ENCODE peak calls at places on chromosomes 2 and 18, in eight cellular contexts. Z is adrenal gland; L is fibroblast of the aortic adventitia; K is IMR-90; D is DMS 273 treated with DMSO at 0.1 percent for 48 hours; I is ACHN; M is NCI-H460; V is stimulated activated CD8-positive, alpha-beta memory T cell treated with anti-CD3 and anti-CD28 coated beads, Interleukin-4, amount 100 ng/mL, for 1 hour. W is an unnamed sample.

GRCh38 chr2:237271698-237272097 is 142.3 kb downstream of the COL6A3 start:
- DNase-seq in Z (no peak), L (no peak), K (peak), D (no peak), I (no peak), M (no peak), V (no peak), W (no peak)

GRCh38 chr2:9717886-9718451 is 87.2 kb upstream of the YWHAQ start:
- DNase-seq in Z (no peak), L (no peak), K (no peak), D (no peak), I (no peak), M (no peak), V (no peak), W (no peak)

GRCh38 chr2:80075719-80076118 is 228.8 kb downstream of the LRRTM1 start:
- DNase-seq in Z (no peak), L (no peak), K (no peak), D (no peak), I (no peak), M (no peak), V (no peak), W (no peak)

GRCh38 chr2:228652366-228652765 is 470.9 kb upstream of the SPHKAP start:
- DNase-seq in Z (no peak), L (peak), K (peak), D (no peak), I (no peak), M (no peak), V (no peak), W (no peak)

GRCh38 chr2:173854840-173855239 is 110.3 kb downstream of the SP3 start:
- DNase-seq in Z (peak), L (peak), K (peak), D (peak), I (no peak), M (no peak), V (no peak), W (no peak)

GRCh38 chr2:53498210-53498609 is 269.4 kb upstream of the CHAC2 start:
- DNase-seq in Z (no peak), L (peak), K (peak), D (no peak), I (no peak), M (peak), V (no peak), W (no peak)

GRCh38 chr2:165219491-165219890 is 15.6 kb upstream of the SCN3A start:
- DNase-seq in Z (no peak), L (no peak), K (no peak), D (no peak), I (no peak), M (no peak), V (no peak), W (no peak)

GRCh38 chr2:76984359-76984758 is 537.8 kb downstream of the LRRTM4 start:
- DNase-seq in Z (no peak), L (no peak), K (no peak), D (no peak), I (no peak), M (no peak), V (no peak), W (no peak)

GRCh38 chr18:22066083-22066485 is 103.3 kb upstream of the GATA6 start:
- DNase-seq in Z (no peak), L (no peak), K (no peak), D (no peak), I (no peak), M (no peak), V (no peak), W (no peak)

GRCh38 chr2:191012845-191013616 is 940 bp downstream of the STAT1 start:
- DNase-seq in Z (no peak), L (peak), K (peak), D (no peak), I (no peak), M (no peak), V (no peak), W (no peak)

GRCh38 chr2:27220091-27220490 is 2.9 kb downstream of the CAD start:
- DNase-seq in Z (no peak), L (no peak), K (no peak), D (no peak), I (no peak), M (no peak), V (no peak), W (no peak)

GRCh38 chr2:54366487-54367280 is 89.4 kb upstream of the SPTBN1 start:
- DNase-seq in Z (no peak), L (peak), K (peak), D (no peak), I (no peak), M (no peak), V (no peak), W (no peak)

GRCh38 chr2:213177685-213178084 is 26.3 kb upstream of the IKZF2 start:
- DNase-seq in Z (no peak), L (no peak), K (no peak), D (no peak), I (no peak), M (no peak), V (no peak), W (no peak)

GRCh38 chr2:191215666-191216065 is 29.5 kb upstream of the MYO1B start:
- DNase-seq in Z (no peak), L (no peak), K (no peak), D (no peak), I (no peak), M (no peak), V (no peak), W (no peak)

GRCh38 chr2:168245074-168245825 is 2.1 kb downstream of the STK39 start:
- DNase-seq in Z (no peak), L (peak), K (no peak), D (peak), I (no peak), M (no peak), V (no peak), W (no peak)

GRCh38 chr2:181393472-181393871 is 63.7 kb upstream of the ITGA4 start:
- DNase-seq in Z (no peak), L (peak), K (peak), D (peak), I (peak), M (peak), V (no peak), W (peak)

GRCh38 chr2:33116799-33117198 is 170.0 kb downstream of the LTBP1 start:
- DNase-seq in Z (no peak), L (no peak), K (no peak), D (peak), I (no peak), M (no peak), V (no peak), W (no peak)

GRCh38 chr2:165990846-165991245 is 37.3 kb upstream of the TTC21B start:
- DNase-seq in Z (no peak), L (no peak), K (no peak), D (no peak), I (no peak), M (no peak), V (no peak), W (no peak)

GRCh38 chr2:135373702-135374101 is 157.3 kb downstream of the ZRANB3 start:
- DNase-seq in Z (no peak), L (no peak), K (no peak), D (no peak), I (no peak), M (no peak), V (no peak), W (no peak)

GRCh38 chr2:81324046-81324445 is 1019.5 kb upstream of the LRRTM1 start:
- DNase-seq in Z (no peak), L (no peak), K (no peak), D (peak), I (peak), M (peak), V (no peak), W (no peak)

GRCh38 chr2:120347387-120348010 is 1.6 kb downstream of the INHBB start:
- DNase-seq in Z (no peak), L (peak), K (peak), D (no peak), I (no peak), M (no peak), V (no peak), W (no peak)

GRCh38 chr2:74559912-74560311 is 5.4 kb downstream of the DOK1 start:
- DNase-seq in Z (no peak), L (no peak), K (no peak), D (no peak), I (no peak), M (no peak), V (no peak), W (no peak)

W was measured in H54.